ENCODE peak calls at places on chromosomes 11 and 22, in eight cellular contexts. Z is A549; E is lower lobe of right lung; M is CD4-positive, CD25-positive, alpha-beta regulatory T cell; U is psoas muscle; V is MM.1S; K is colonic mucosa; F is naive thymus-derived CD4-positive, alpha-beta T cell. H is an unnamed sample.

GRCh38 chr11:2295971-2296912 is 5.5 kb downstream of the C11orf21 start:
- DNase-seq in Z (no peak), E (no peak), M (no peak), U (peak; percentile 33), V (no peak), K (no peak), F (no peak), H (peak; percentile 9)

GRCh38 chr11:127023991-127024390 is 23.4 kb upstream of the KIRREL3 start:
- DNase-seq in Z (peak; percentile 37), E (no peak), M (no peak), U (no peak), V (no peak), K (no peak), F (no peak), H (no peak)

GRCh38 chr11:108511851-108512474 is 13.8 kb upstream of the POGLUT3 start:
- DNase-seq in Z (peak; percentile 23), E (no peak), M (no peak), U (no peak), V (no peak), K (no peak), F (no peak), H (no peak)

GRCh38 chr11:111526501-111526900 is 11.9 kb downstream of the HOATZ start:
- DNase-seq in Z (peak; percentile 49), E (no peak), M (no peak), U (no peak), V (peak; percentile 56), K (no peak), F (no peak), H (no peak)

GRCh38 chr11:123561046-123561781 is 93.2 kb downstream of the SCN3B start:
- DNase-seq in Z (no peak), E (no peak), M (no peak), U (no peak), V (no peak), K (no peak), F (no peak), H (no peak)

GRCh38 chr22:17370036-17370765 is 941 bp downstream of the CECR2 start:
- DNase-seq in Z (no peak), E (no peak), M (no peak), U (peak; percentile 70), V (no peak), K (no peak), F (no peak), H (no peak)

GRCh38 chr11:1387961-1388762 is 1.6 kb upstream of the BRSK2 start:
- DNase-seq in Z (peak; percentile 50), E (peak; percentile 68), M (no peak), U (peak; percentile 50), V (peak; percentile 14), K (no peak), F (no peak), H (no peak)

GRCh38 chr11:5831196-5831829 is 10.4 kb downstream of the OR52E6 start:
- DNase-seq in Z (no peak), E (no peak), M (no peak), U (no peak), V (peak; percentile 23), K (no peak), F (no peak), H (no peak)

GRCh38 chr22:26334232-26334631 is 94.8 kb upstream of the ASPHD2 start:
- DNase-seq in Z (no peak), E (no peak), M (no peak), U (no peak), V (no peak), K (no peak), F (no peak), H (no peak)

GRCh38 chr11:126345283-126345682 is 10.2 kb upstream of the ST3GAL4 start:
- DNase-seq in Z (no peak), E (no peak), M (no peak), U (no peak), V (no peak), K (no peak), F (no peak), H (no peak)

GRCh38 chr11:27495710-27496300 is 10.8 kb downstream of the LIN7C start:
- DNase-seq in Z (no peak), E (no peak), M (no peak), U (no peak), V (no peak), K (no peak), F (no peak), H (no peak)

GRCh38 chr22:40176921-40177737 is 596 bp upstream of the TNRC6B start:
- DNase-seq in Z (peak; percentile 49), E (no peak), M (peak; percentile 65), U (no peak), V (peak; percentile 74), K (peak; percentile 77), F (peak; percentile 52), H (peak; percentile 56)

GRCh38 chr11:19646921-19647320 is 65.7 kb upstream of the NAV2 start:
- DNase-seq in Z (no peak), E (no peak), M (no peak), U (no peak), V (no peak), K (no peak), F (no peak), H (no peak)

GRCh38 chr11:114463999-114464398 is 24.7 kb downstream of the REXO2 start:
- DNase-seq in Z (no peak), E (no peak), M (no peak), U (no peak), V (no peak), K (no peak), F (no peak), H (no peak)

GRCh38 chr11:97965849-97966646 is 1054.7 kb upstream of the CNTN5 start:
- DNase-seq in Z (no peak), E (no peak), M (no peak), U (no peak), V (no peak), K (no peak), F (no peak), H (no peak)

GRCh38 chr11:119912214-119912613 is 183.2 kb upstream of the NECTIN1 start:
- DNase-seq in Z (no peak), E (no peak), M (no peak), U (no peak), V (no peak), K (no peak), F (no peak), H (no peak)

GRCh38 chr11:76660533-76661305 is 9.8 kb downstream of the LRRC32 start:
- DNase-seq in Z (no peak), E (peak; percentile 41), M (no peak), U (no peak), V (no peak), K (no peak), F (no peak), H (no peak)

GRCh38 chr11:106217456-106217855 is 140.0 kb downstream of the AASDHPPT start:
- DNase-seq in Z (no peak), E (no peak), M (no peak), U (no peak), V (no peak), K (no peak), F (no peak), H (no peak)

GRCh38 chr11:106218096-106218495 is 140.6 kb downstream of the AASDHPPT start:
- DNase-seq in Z (no peak), E (no peak), M (no peak), U (no peak), V (no peak), K (no peak), F (no peak), H (no peak)

GRCh38 chr11:106216281-106216680 is 138.8 kb downstream of the AASDHPPT start:
- DNase-seq in Z (no peak), E (no peak), M (no peak), U (no peak), V (no peak), K (no peak), F (no peak), H (no peak)
- H3K9me3 ChIP-seq in Z (no peaks in the 10 kb centered on the region), E (no peaks in the 10 kb centered on the region), M (no peaks in the 10 kb centered on the region), U (no peaks in the 10 kb centered on the region), V (no peaks in the 10 kb centered on the region), K (no peaks in the 10 kb centered on the region), F (no peaks in the 10 kb centered on the region), H (no peaks in the 10 kb centered on the region)

DNA sequence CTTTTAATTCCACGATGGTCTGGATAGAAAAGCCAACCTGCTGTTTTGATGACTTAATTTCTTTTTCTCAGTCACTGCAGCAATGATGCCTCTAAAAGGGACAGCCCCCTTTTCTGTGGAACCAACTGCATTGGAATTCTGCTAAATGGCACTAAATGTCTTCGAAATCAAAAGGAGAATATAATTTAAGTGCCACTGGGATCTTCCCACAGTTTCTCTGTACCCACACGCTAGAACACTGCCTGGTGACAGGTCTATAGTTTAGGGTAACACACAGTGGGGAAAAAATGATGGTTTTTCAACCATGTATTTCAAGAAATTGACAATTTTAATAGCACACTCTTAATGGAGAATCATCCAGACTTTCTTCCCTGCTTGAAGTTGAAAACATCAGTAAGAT is 182.3 kb downstream of the OPCML start:
- DNase-seq in Z (no peak), E (no peak), M (no peak), U (no peak), V (no peak), K (no peak), F (no peak), H (no peak)
- H3K9me3 ChIP-seq in Z (no peaks in the 10 kb centered on the region), E (no peaks in the 10 kb centered on the region), M (no peaks in the 10 kb centered on the region), U (no peaks in the 10 kb centered on the region), V (no peaks in the 10 kb centered on the region), K (no peaks in the 10 kb centered on the region), F (no peaks in the 10 kb centered on the region), H (no peaks in the 10 kb centered on the region)

GRCh38 chr22:45483319-45483718 is 19.4 kb upstream of the FBLN1 start:
- DNase-seq in Z (no peak), E (peak; percentile 2), M (no peak), U (no peak), V (no peak), K (no peak), F (no peak), H (no peak)

GRCh38 chr22:45485271-45485670 is 17.4 kb upstream of the FBLN1 start:
- DNase-seq in Z (no peak), E (peak; percentile 6), M (no peak), U (no peak), V (no peak), K (no peak), F (no peak), H (no peak)

GRCh38 chr22:45483918-45484499 is 18.7 kb upstream of the FBLN1 start:
- DNase-seq in Z (no peak), E (peak; percentile 6), M (no peak), U (no peak), V (no peak), K (no peak), F (no peak), H (no peak)

GRCh38 chr22:45482169-45482568 is 20.5 kb upstream of the FBLN1 start:
- DNase-seq in Z (no peak), E (peak; percentile 4), M (no peak), U (no peak), V (no peak), K (no peak), F (no peak), H (no peak)

GRCh38 chr22:45484742-45485141 is 17.9 kb upstream of the FBLN1 start:
- DNase-seq in Z (no peak), E (peak; percentile 10), M (no peak), U (no peak), V (no peak), K (no peak), F (no peak), H (no peak)
- H3K9me3 ChIP-seq in Z (peaks cover 18% of the 10 kb centered on the region), E (no peaks in the 10 kb centered on the region), M (no peaks in the 10 kb centered on the region), U (no peaks in the 10 kb centered on the region), V (no peaks in the 10 kb centered on the region), K (no peaks in the 10 kb centered on the region), F (no peaks in the 10 kb centered on the region), H (no peaks in the 10 kb centered on the region)

DNA sequence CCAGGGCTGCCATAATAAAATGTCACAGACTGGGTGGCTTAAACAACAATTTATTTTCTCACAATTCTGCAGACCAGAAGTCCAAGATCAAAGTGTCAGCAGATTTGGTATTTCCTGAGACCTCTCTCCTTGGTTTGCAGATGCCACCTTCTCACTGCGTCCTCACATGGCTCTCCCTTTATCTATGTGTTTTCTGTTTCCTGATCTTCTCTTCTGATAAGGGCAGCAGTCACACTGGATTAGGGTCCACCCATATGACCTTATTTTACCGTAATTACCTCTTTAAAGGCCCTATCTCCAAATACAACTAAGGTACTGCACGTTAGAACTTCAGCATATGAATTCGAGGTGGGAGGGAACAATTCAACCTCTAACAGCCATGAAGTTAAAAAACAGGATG is 238.9 kb upstream of the API5 start:
- DNase-seq in Z (no peak), E (no peak), M (no peak), U (no peak), V (no peak), K (no peak), F (no peak), H (no peak)
- H3K9me3 ChIP-seq in Z (no peaks in the 10 kb centered on the region), E (no peaks in the 10 kb centered on the region), M (no peaks in the 10 kb centered on the region), U (no peaks in the 10 kb centered on the region), V (no peaks in the 10 kb centered on the region), K (no peaks in the 10 kb centered on the region), F (no peaks in the 10 kb centered on the region), H (no peaks in the 10 kb centered on the region)

H was measured in T-helper 17 cell.